ENCODE peak calls at places on chromosomes 12 and 14, in four cellular contexts. A is HL-60, O is B cell, G is colonic mucosa. V is an unnamed sample.

GRCh38 chr14:105419305-105420091 is at the start of gene MTA1:
- DNase-seq in O (no peak), G (peak), A (no peak), V (no peak)

GRCh38 chr14:36271939-36272907 is 48.2 kb downstream of the MBIP start:
- DNase-seq in A (no peak), G (peak), O (no peak), V (no peak)

GRCh38 chr12:26318661-26319068 is 123.3 kb downstream of the SSPN start:
- DNase-seq in O (peak), A (no peak), G (peak), V (no peak)

GRCh38 chr12:72264548-72265175 is 7.5 kb upstream of the TRHDE start:
- DNase-seq in O (no peak), A (no peak), G (no peak), V (no peak)

GRCh38 chr14:83842536-83842935 is 1687.4 kb upstream of the FLRT2 start:
- DNase-seq in O (no peak), A (no peak), G (no peak), V (no peak)

GRCh38 chr14:54177861-54178591 is 218.8 kb upstream of the CDKN3 start:
- DNase-seq in G (no peak), O (no peak), A (no peak), V (no peak)

GRCh38 chr14:23067847-23068791 is 10.8 kb upstream of the CDH24 start:
- DNase-seq in O (no peak), G (no peak), A (no peak), V (no peak)

GRCh38 chr12:40032433-40033259 is 73.2 kb downstream of the SLC2A13 start:
- DNase-seq in O (no peak), G (no peak), A (no peak), V (no peak)

GRCh38 chr14:105146976-105147700 is 21.4 kb downstream of the JAG2 start:
- DNase-seq in O (no peak), A (no peak), G (no peak), V (no peak)

GRCh38 chr14:52266179-52266578 is 1.3 kb upstream of the PTGDR start:
- DNase-seq in O (no peak), A (no peak), G (no peak), V (no peak)

GRCh38 chr12:126182619-126183236 is 1117.5 kb downstream of the AACS start:
- DNase-seq in O (no peak), A (no peak), G (no peak), V (no peak)

GRCh38 chr14:77206877-77207389 is 25.3 kb downstream of the TMEM63C start:
- DNase-seq in G (no peak), O (no peak), A (no peak), V (no peak)
- TF ChIP-seq CTCF in G (no peak), O (no peak), A (no peak), V (no peak)

GRCh38 chr12:106118-106561 is 39.6 kb downstream of the IQSEC3 start:
- DNase-seq in O (no peak), A (no peak), G (no peak), V (no peak)
- TF ChIP-seq CTCF in O (no peak), A (no peak), G (no peak), V (peak)

GRCh38 chr12:122882908-122883563 is 12.9 kb downstream of the VPS37B start:
- DNase-seq in A (no peak), G (no peak), O (no peak), V (no peak)

GRCh38 chr12:122878780-122879612 is 16.9 kb downstream of the VPS37B start:
- DNase-seq in G (no peak), O (peak), A (no peak), V (no peak)

GRCh38 chr12:122884091-122884826 is 11.7 kb downstream of the VPS37B start:
- DNase-seq in O (no peak), A (no peak), G (no peak), V (no peak)

GRCh38 chr12:122880155-122880605 is 15.7 kb downstream of the VPS37B start:
- DNase-seq in G (no peak), A (no peak), O (no peak), V (no peak)

DNA sequence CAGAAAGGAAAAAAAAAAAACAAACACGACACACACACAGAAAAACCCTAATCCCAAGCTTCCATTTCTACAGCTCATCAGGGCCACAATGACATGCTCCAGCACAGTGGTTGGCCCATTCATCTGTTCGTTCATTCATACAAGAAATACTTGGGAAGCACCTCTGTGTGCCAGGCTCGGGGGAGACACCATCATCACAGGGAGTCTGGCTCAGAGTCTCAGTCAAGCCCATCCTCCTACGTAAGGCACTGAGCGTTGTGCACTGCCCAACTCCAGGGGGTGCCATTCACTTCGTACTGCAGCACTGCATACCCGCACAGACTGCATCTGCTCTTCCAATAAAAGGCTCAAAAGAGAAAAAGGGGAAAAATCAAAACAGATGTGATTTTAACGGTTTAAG is 15.3 kb downstream of the VPS37B start:
- DNase-seq in A (no peak), O (no peak), G (no peak), V (no peak)
- TF ChIP-seq CTCF in A (peak), O (peak), G (no peak), V (peak)

GRCh38 chr12:117857632-117858274 is 111.0 kb downstream of the KSR2 start:
- DNase-seq in G (peak), A (peak), O (no peak), V (peak)
- TF ChIP-seq CTCF in G (peak), A (peak), O (peak), V (peak)

GRCh38 chr12:27524839-27525238 is 833 bp downstream of the PPFIBP1 start:
- DNase-seq in A (no peak), O (no peak), G (peak), V (no peak)

GRCh38 chr12:27523305-27523641 is 733 bp upstream of the PPFIBP1 start:
- DNase-seq in G (no peak), A (no peak), O (no peak), V (no peak)

GRCh38 chr12:27524489-27524835 is 456 bp downstream of the PPFIBP1 start:
- DNase-seq in O (no peak), A (no peak), G (no peak), V (no peak)

GRCh38 chr12:27525373-27525772 is 1.4 kb downstream of the PPFIBP1 start:
- DNase-seq in O (no peak), A (no peak), G (peak), V (no peak)

GRCh38 chr12:27523642-27524488 is at the start of gene PPFIBP1:
- DNase-seq in O (peak), A (peak), G (peak), V (peak)
- TF ChIP-seq CTCF in O (no peak), A (no peak), G (no peak), V (peak)

DNA sequence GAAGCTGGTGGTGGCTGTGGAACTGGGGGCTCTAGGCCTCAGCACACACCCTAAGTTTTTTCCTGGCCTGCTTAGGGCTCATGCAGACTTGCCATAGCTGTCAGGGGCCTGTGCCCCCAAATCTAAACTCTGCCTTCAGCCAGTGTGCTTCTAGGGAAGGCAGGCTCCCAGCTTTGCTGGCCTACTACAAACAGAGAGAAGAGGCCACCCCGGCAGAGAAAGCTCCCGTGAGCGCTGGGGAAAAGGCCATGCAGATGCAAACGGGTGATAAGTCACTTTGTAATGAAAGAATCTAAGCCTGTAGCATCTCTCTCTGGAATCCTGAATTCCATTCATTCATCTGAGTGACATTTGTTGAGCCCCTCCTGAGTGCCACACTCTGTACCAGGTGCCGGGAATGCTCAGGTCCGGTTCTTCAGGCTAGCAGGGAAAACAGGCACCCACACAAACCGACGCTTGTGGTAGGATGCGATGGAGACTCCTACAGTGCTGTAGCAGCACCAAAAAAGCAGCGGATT is 29.9 kb downstream of the JDP2 start:
- DNase-seq in O (no peak), A (no peak), G (no peak), V (no peak)
- TF ChIP-seq CTCF in O (no peak), A (no peak), G (no peak), V (no peak)

V was measured in progenitor cell of endocrine pancreas.